ENCODE peak calls at places on chromosomes 5 and 9, in six cellular contexts. E, V, R, C, T and O are unnamed samples.

GRCh38 chr9:73157811-73158210 is 6.1 kb downstream of the ANXA1 start:
- DNase-seq in E (no peak), V (no peak), R (no peak), C (no peak), T (no peak), O (no peak)

GRCh38 chr9:35923927-35924763 is 14.9 kb downstream of the SPAAR start:
- DNase-seq in E (no peak), V (peak; percentile 29), R (peak; percentile 93), C (no peak), T (peak; percentile 44), O (peak; percentile 70)

GRCh38 chr9:106621299-106621920 is 241.6 kb upstream of the ZNF462 start:
- DNase-seq in E (no peak), V (no peak), R (peak; percentile 4), C (no peak), T (no peak), O (no peak)

GRCh38 chr5:1522601-1523479 is 920 bp downstream of the LPCAT1 start:
- DNase-seq in E (no peak), V (peak; percentile 47), R (no peak), C (no peak), T (no peak), O (peak; percentile 23)

GRCh38 chr5:67648201-67648671 is 451.6 kb upstream of the CD180 start:
- DNase-seq in E (no peak), V (no peak), R (peak; percentile 67), C (no peak), T (no peak), O (no peak)

GRCh38 chr5:147921134-147921533 is 14.8 kb upstream of the C5orf46 start:
- DNase-seq in E (no peak), V (no peak), R (no peak), C (no peak), T (no peak), O (no peak)

GRCh38 chr5:127353339-127353738 is 62.7 kb downstream of the MEGF10 start:
- DNase-seq in E (no peak), V (no peak), R (no peak), C (no peak), T (no peak), O (peak; percentile 49)

GRCh38 chr5:170429014-170429413 is 39.8 kb upstream of the KCNMB1 start:
- DNase-seq in E (peak; percentile 19), V (no peak), R (peak; percentile 37), C (no peak), T (no peak), O (no peak)

GRCh38 chr9:18331808-18332209 is 142.1 kb upstream of the ADAMTSL1 start:
- DNase-seq in E (no peak), V (no peak), R (no peak), C (no peak), T (no peak), O (no peak)

GRCh38 chr9:16867571-16868311 is 2.7 kb downstream of the BNC2 start:
- DNase-seq in E (no peak), V (no peak), R (peak; percentile 28), C (no peak), T (no peak), O (no peak)

GRCh38 chr9:99000480-99001395 is 57.0 kb downstream of the COL15A1 start:
- DNase-seq in E (peak; percentile 63), V (peak; percentile 47), R (peak; percentile 66), C (peak; percentile 29), T (peak; percentile 34), O (peak; percentile 39)

GRCh38 chr5:127434588-127434987 is 82.9 kb upstream of the PRRC1 start:
- DNase-seq in E (no peak), V (no peak), R (no peak), C (no peak), T (no peak), O (no peak)

GRCh38 chr9:71487046-71487445 is 281.3 kb downstream of the CEMIP2 start:
- DNase-seq in E (no peak), V (no peak), R (peak; percentile 47), C (no peak), T (no peak), O (no peak)